ENCODE peak calls at places on chromosomes 12 and 14, in six cellular contexts. D, O, A, T, K and B are unnamed samples.

GRCh38 chr12:13350381-13350780 is 153.9 kb downstream of the EMP1 start:
- DNase-seq in D (no peak), O (no peak), A (no peak), T (no peak), K (no peak), B (no peak)

GRCh38 chr14:104344815-104345214 is 206.4 kb downstream of the KIF26A start:
- DNase-seq in D (no peak), O (no peak), A (no peak), T (no peak), K (no peak), B (no peak)

GRCh38 chr14:69682607-69683263 is 71.3 kb downstream of the SUSD6 start:
- DNase-seq in D (no peak), O (no peak), A (no peak), T (no peak), K (no peak), B (no peak)

GRCh38 chr12:6346942-6347341 is 5.1 kb upstream of the TNFRSF1A start:
- DNase-seq in D (no peak), O (no peak), A (no peak), T (no peak), K (no peak), B (no peak)

GRCh38 chr12:111396726-111397445 is 8.8 kb upstream of the SH2B3 start:
- DNase-seq in D (peak), O (peak), A (peak), T (peak), K (peak), B (peak)

GRCh38 chr14:77067632-77068514 is 30.2 kb upstream of the CIPC start:
- DNase-seq in D (peak), O (peak), A (peak), T (peak), K (peak), B (peak)

GRCh38 chr12:104604070-104604994 is 147.6 kb downstream of the CHST11 start:
- DNase-seq in D (peak), O (peak), A (peak), T (peak), K (peak), B (peak)

GRCh38 chr14:94686511-94687160 is 74.4 kb downstream of the SERPINA3 start:
- DNase-seq in D (no peak), O (no peak), A (no peak), T (no peak), K (no peak), B (no peak)

GRCh38 chr12:16939871-16940306 is 333.9 kb upstream of the LMO3 start:
- DNase-seq in D (no peak), O (peak), A (peak), T (no peak), K (peak), B (no peak)

GRCh38 chr12:29799591-29799990 is 15.8 kb upstream of the TMTC1 start:
- DNase-seq in D (no peak), O (no peak), A (peak), T (no peak), K (no peak), B (no peak)

GRCh38 chr12:27177716-27178115 is 66.4 kb upstream of the STK38L start:
- DNase-seq in D (no peak), O (no peak), A (peak), T (no peak), K (no peak), B (no peak)

GRCh38 chr12:127829974-127830543 is 436.9 kb upstream of the TMEM132C start:
- DNase-seq in D (no peak), O (no peak), A (peak), T (no peak), K (no peak), B (no peak)

GRCh38 chr12:14998941-14999340 is 26.1 kb downstream of the PDE6H start:
- DNase-seq in D (no peak), O (no peak), A (peak), T (no peak), K (no peak), B (no peak)

GRCh38 chr12:9383585-9383984 is 175.4 kb upstream of the PZP start:
- DNase-seq in D (no peak), O (no peak), A (no peak), T (no peak), K (no peak), B (no peak)

GRCh38 chr14:94395900-94396574 is 7.6 kb upstream of the SERPINA1 start:
- DNase-seq in D (no peak), O (no peak), A (no peak), T (no peak), K (no peak), B (no peak)

GRCh38 chr12:70660620-70661219 is 23.5 kb upstream of the PTPRB start:
- DNase-seq in D (peak), O (no peak), A (peak), T (no peak), K (peak), B (no peak)

GRCh38 chr12:1972856-1973317 is 31.4 kb downstream of the DCP1B start:
- DNase-seq in D (peak), O (no peak), A (peak), T (no peak), K (no peak), B (no peak)

GRCh38 chr12:111271674-111272418 is 97.0 kb downstream of the PHETA1 start:
- DNase-seq in D (no peak), O (no peak), A (no peak), T (no peak), K (no peak), B (no peak)

GRCh38 chr12:13777374-13777773 is 204.0 kb downstream of the GRIN2B start:
- DNase-seq in D (no peak), O (no peak), A (no peak), T (no peak), K (no peak), B (no peak)

GRCh38 chr12:10160659-10161386 is 11.1 kb downstream of the OLR1 start:
- DNase-seq in D (no peak), O (no peak), A (peak), T (no peak), K (no peak), B (no peak)

GRCh38 chr14:95040723-95041476 is 116.4 kb downstream of the DICER1 start:
- DNase-seq in D (no peak), O (no peak), A (no peak), T (no peak), K (no peak), B (no peak)

GRCh38 chr12:32650508-32650907 is 28.6 kb upstream of the DNM1L start:
- DNase-seq in D (no peak), O (no peak), A (no peak), T (no peak), K (no peak), B (no peak)

GRCh38 chr12:128339121-128339520 is 72.2 kb downstream of the TMEM132C start:
- DNase-seq in D (no peak), O (no peak), A (no peak), T (no peak), K (no peak), B (no peak)

GRCh38 chr12:55718020-55718419 is 2.2 kb upstream of the RDH5 start:
- DNase-seq in D (no peak), O (no peak), A (peak), T (no peak), K (no peak), B (no peak)

GRCh38 chr12:101243074-101243473 is 33.0 kb upstream of the SLC5A8 start:
- DNase-seq in D (no peak), O (no peak), A (peak), T (no peak), K (no peak), B (no peak)

GRCh38 chr14:82075566-82075965 is 541.9 kb upstream of the SEL1L start:
- DNase-seq in D (peak), O (no peak), A (peak), T (no peak), K (no peak), B (no peak)

GRCh38 chr14:45377201-45377600 is 124.2 kb upstream of the MIS18BP1 start:
- DNase-seq in D (no peak), O (no peak), A (peak), T (no peak), K (no peak), B (no peak)

GRCh38 chr12:31522607-31523006 is 68.3 kb downstream of the DENND5B start:
- DNase-seq in D (no peak), O (no peak), A (no peak), T (no peak), K (no peak), B (no peak)

GRCh38 chr12:15629761-15630160 is 159.4 kb downstream of the EPS8 start:
- DNase-seq in D (no peak), O (no peak), A (peak), T (no peak), K (no peak), B (no peak)

GRCh38 chr14:54048311-54048710 is 91.7 kb upstream of the BMP4 start:
- DNase-seq in D (no peak), O (no peak), A (no peak), T (no peak), K (no peak), B (no peak)

GRCh38 chr12:130803707-130804106 is 35.3 kb downstream of the STX2 start:
- DNase-seq in D (no peak), O (no peak), A (peak), T (no peak), K (no peak), B (no peak)

GRCh38 chr14:69693823-69694729 is 72.9 kb upstream of the SRSF5 start:
- DNase-seq in D (no peak), O (no peak), A (no peak), T (no peak), K (no peak), B (no peak)

GRCh38 chr14:73712071-73712506 is 2.1 kb downstream of the PNMA1 start:
- DNase-seq in D (no peak), O (no peak), A (peak), T (no peak), K (no peak), B (no peak)
- H3K27ac ChIP-seq in D (peak), O (peak), A (peak), T (peak), K (peak), B (peak)

DNA sequence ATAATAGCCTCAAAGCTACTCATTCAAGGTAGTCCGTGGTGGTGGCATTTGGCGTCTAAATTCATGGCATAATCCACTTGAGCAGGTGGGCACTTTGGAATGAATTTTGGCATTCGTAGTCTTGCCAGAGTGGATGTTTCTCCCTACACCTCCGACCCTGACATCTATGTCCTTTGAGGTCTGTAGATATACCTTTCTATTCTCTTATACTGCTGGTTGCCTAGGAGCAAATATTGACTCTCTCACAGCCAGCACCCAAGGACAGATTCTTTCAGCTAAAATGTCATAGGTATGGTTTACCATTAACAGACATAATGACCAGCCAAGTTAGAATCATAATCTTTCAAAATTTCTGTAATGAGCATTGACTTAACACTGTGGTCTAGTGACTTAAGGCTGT is 47.4 kb upstream of the FLRT2 start:
- DNase-seq in D (no peak), O (no peak), A (no peak), T (no peak), K (no peak), B (no peak)
- H3K27ac ChIP-seq in D (no peak), O (no peak), A (no peak), T (no peak), K (no peak), B (no peak)

DNA sequence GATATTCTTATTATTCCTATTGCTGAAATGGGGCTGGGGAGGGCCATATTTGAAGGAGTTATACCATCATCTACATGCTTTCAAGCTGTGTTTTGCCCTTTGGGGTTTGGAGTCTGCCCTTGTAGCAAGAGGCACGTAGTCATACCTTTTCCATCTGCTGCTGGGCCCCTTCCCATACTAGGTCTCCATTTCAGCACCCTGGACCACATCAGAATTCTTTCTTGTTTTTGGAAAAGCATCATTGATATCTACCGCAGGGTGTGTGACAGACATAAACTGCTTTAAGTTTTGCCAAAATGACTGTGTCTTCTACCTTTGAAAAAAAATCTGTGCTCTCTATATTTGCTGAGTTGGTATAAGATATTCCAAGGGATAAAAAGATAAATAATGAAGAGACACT is 12.3 kb upstream of the DUSP6 start:
- DNase-seq in D (no peak), O (no peak), A (no peak), T (no peak), K (no peak), B (no peak)
- H3K27ac ChIP-seq in D (no peak), O (no peak), A (no peak), T (no peak), K (no peak), B (no peak)

GRCh38 chr14:31244626-31245025 is 37.0 kb upstream of the HECTD1 start:
- DNase-seq in D (no peak), O (no peak), A (no peak), T (no peak), K (no peak), B (no peak)
- H3K27ac ChIP-seq in D (no peak), O (no peak), A (no peak), T (no peak), K (peak), B (no peak)

GRCh38 chr12:50252977-50253376 is 30.3 kb downstream of the LIMA1 start:
- DNase-seq in D (no peak), O (no peak), A (no peak), T (no peak), K (no peak), B (no peak)

GRCh38 chr12:50258167-50258551 is 25.2 kb downstream of the LIMA1 start:
- DNase-seq in D (peak), O (no peak), A (no peak), T (no peak), K (no peak), B (no peak)

GRCh38 chr12:50261654-50262053 is 21.7 kb downstream of the LIMA1 start:
- DNase-seq in D (no peak), O (no peak), A (no peak), T (no peak), K (no peak), B (no peak)

GRCh38 chr12:50256761-50257160 is 26.6 kb downstream of the LIMA1 start:
- DNase-seq in D (no peak), O (no peak), A (no peak), T (no peak), K (no peak), B (no peak)

GRCh38 chr12:50257226-50258166 is 25.8 kb downstream of the LIMA1 start:
- DNase-seq in D (no peak), O (no peak), A (peak), T (no peak), K (no peak), B (no peak)
- H3K27ac ChIP-seq in D (peak), O (peak), A (no peak), T (peak), K (peak), B (no peak)

DNA sequence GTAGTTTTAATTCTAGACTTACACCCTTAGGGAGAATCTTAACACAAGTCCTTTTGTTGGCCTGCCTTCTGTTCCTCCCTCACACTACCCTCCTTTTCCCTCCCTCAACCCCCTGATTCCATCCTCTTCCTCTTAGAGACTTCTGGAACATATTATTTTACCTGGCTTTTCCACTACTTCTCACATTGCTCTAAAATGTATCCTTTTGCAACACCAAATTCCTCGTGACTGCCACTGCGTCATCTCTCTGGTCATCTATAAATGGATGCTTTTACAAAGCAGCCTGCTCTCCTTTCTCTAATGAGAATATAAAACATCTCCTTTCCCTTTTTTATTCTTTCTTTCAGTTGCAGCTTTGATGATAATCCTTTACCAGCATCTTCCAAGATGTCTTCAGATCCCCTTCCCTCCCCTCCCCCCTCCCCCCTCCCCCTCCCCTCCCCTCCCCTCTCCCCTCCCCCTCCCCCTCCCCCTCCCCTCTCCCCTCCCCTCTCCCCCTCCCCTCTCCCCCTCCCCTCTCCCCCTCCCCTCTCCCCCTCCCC is 93.6 kb downstream of the DIP2B start:
- DNase-seq in D (no peak), O (no peak), A (peak), T (no peak), K (no peak), B (no peak)
- H3K27ac ChIP-seq in D (no peak), O (peak), A (peak), T (no peak), K (no peak), B (no peak)

DNA sequence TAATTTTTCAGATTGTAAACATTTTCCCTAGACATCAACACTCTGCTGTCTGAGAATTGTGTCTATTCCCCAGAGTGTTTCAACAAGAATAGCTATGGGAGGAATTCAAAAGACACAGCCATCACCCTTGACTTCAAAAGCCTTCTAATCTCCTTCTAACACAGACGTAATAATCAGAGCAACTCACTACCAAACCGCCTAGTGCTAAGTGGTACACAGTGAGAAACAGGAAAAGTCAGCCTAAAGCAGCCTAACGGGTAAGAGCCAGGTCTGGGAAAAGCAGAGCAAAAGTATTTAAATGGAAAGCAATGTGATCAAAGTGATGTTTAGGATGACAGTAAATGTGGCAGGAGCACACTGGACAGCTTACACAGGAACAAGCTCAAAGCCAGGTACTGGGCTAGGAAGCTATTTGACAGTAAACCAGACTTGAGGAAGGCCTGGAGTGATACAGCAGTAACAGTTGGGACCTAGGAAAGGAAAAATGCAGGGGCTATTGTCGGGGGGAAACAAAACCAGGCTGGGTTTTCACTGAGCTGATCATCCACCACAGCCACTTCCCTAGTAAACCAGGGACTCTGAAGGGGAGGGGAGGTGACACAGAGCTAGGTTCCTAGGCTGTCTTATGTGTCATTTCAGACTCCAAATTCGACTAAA is 29.4 kb downstream of the CORO1C start:
- DNase-seq in D (no peak), O (no peak), A (peak), T (no peak), K (no peak), B (no peak)
- H3K27ac ChIP-seq in D (peak), O (no peak), A (peak), T (peak), K (peak), B (no peak)

DNA sequence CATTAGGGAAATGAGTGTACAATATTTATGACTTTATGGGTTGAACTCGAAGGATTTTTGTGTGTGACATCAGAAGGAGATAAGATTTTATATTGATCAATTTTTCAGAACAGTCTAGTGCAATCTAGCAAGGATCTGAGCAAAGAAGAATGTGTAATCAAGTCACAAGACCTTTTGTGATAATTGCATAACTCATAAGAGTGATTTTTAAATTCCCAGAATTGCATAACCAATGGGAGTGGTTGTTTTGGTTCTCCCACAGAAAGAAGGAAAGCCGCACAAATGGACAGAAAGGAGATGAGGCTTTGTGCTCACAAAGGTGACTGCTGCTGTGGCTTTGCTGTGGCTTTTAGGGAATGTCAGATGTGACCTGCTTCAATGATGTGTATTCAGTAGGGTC is 441.7 kb upstream of the FLRT2 start:
- DNase-seq in D (no peak), O (no peak), A (peak), T (no peak), K (no peak), B (no peak)
- H3K27ac ChIP-seq in D (no peak), O (no peak), A (no peak), T (no peak), K (no peak), B (no peak)

GRCh38 chr12:197347-197746 is 16.6 kb downstream of the SLC6A12 start:
- DNase-seq in D (no peak), O (no peak), A (no peak), T (no peak), K (no peak), B (no peak)

GRCh38 chr12:201361-201760 is 12.6 kb downstream of the SLC6A12 start:
- DNase-seq in D (no peak), O (no peak), A (no peak), T (no peak), K (no peak), B (no peak)

GRCh38 chr12:197911-198695 is 15.9 kb downstream of the SLC6A12 start:
- DNase-seq in D (no peak), O (no peak), A (no peak), T (no peak), K (no peak), B (no peak)

GRCh38 chr12:196436-196835 is 17.5 kb downstream of the SLC6A12 start:
- DNase-seq in D (no peak), O (no peak), A (no peak), T (no peak), K (no peak), B (no peak)

DNA sequence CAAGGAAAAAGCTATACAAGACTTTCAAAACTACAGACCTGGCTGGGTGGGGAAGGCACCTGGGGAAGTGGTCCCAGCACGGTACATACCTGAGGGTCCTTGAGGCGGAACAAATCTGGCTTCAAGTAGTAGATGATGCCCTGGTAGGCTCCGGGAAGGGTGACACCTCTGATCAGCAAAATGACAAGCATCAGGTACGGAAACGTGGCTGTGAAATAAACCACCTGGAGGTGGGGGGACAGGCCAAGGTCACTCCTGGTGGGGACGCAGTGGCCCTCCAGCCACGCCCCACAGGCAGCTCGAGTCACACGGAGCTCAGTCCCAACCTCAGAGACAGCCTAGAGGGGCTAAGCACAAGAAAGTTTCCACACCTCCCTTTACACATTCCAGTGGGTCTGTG is 15.2 kb downstream of the SLC6A12 start:
- DNase-seq in D (no peak), O (no peak), A (no peak), T (no peak), K (no peak), B (no peak)
- H3K27ac ChIP-seq in D (no peak), O (no peak), A (no peak), T (no peak), K (no peak), B (no peak)